ENCODE peak calls at places on chromosomes 13 and 19, in four cellular contexts. J, E, I and S are unnamed samples.

GRCh38 chr19:12767666-12768065 is 7.7 kb downstream of the HOOK2 start:
- DNase-seq in J (no peak), E (no peak), I (no peak), S (no peak)

GRCh38 chr19:19186742-19187141 is 5.2 kb downstream of the BORCS8 start:
- DNase-seq in J (no peak), E (no peak), I (no peak), S (no peak)

GRCh38 chr13:57634829-57635165 is 3.3 kb downstream of the PCDH17 start:
- DNase-seq in J (no peak), E (no peak), I (no peak), S (no peak)

GRCh38 chr13:49082653-49083536 is 107.2 kb downstream of the FNDC3A start:
- DNase-seq in J (no peak), E (no peak), I (no peak), S (no peak)

GRCh38 chr13:97127842-97128241 is 94.3 kb upstream of the MBNL2 start:
- DNase-seq in J (no peak), E (peak), I (no peak), S (no peak)

GRCh38 chr19:45179063-45179847 is 671 bp downstream of the BLOC1S3 start:
- DNase-seq in J (no peak), E (no peak), I (peak), S (no peak)

GRCh38 chr13:109211616-109212015 is 574.8 kb downstream of the IRS2 start:
- DNase-seq in J (no peak), E (no peak), I (no peak), S (peak)

GRCh38 chr19:4831351-4832340 is at the start of gene TICAM1:
- DNase-seq in J (peak), E (no peak), I (peak), S (peak)

GRCh38 chr19:41411682-41412265 is 14.2 kb downstream of the BCKDHA start:
- DNase-seq in J (no peak), E (no peak), I (no peak), S (no peak)

GRCh38 chr13:38045278-38046048 is 175.9 kb upstream of the TRPC4 start:
- DNase-seq in J (no peak), E (peak), I (peak), S (peak)

GRCh38 chr13:76600086-76600485 is 286.1 kb downstream of the KCTD12 start:
- DNase-seq in J (no peak), E (no peak), I (no peak), S (no peak)

GRCh38 chr19:31113250-31113685 is 236.0 kb downstream of the TSHZ3 start:
- DNase-seq in J (no peak), E (no peak), I (no peak), S (peak)

GRCh38 chr19:46951236-46951986 is 68.2 kb upstream of the NPAS1 start:
- DNase-seq in J (no peak), E (peak), I (no peak), S (peak)

GRCh38 chr13:31437975-31438374 is 238.2 kb downstream of the B3GLCT start:
- DNase-seq in J (no peak), E (no peak), I (no peak), S (no peak)

GRCh38 chr19:39497850-39498261 is 891 bp upstream of the DLL3 start:
- DNase-seq in J (peak), E (peak), I (peak), S (no peak)

GRCh38 chr19:42388851-42389489 is 1.1 kb downstream of the CNFN start:
- DNase-seq in J (no peak), E (no peak), I (no peak), S (no peak)

GRCh38 chr13:93714171-93714570 is 487.6 kb downstream of the GPC6 start:
- DNase-seq in J (no peak), E (no peak), I (no peak), S (no peak)

GRCh38 chr13:108494991-108495661 is 134.3 kb upstream of the MYO16 start:
- DNase-seq in J (peak), E (no peak), I (no peak), S (peak)

GRCh38 chr13:73421310-73421912 is 362.6 kb downstream of the KLF5 start:
- DNase-seq in J (no peak), E (no peak), I (no peak), S (no peak)

GRCh38 chr13:32829676-32830091 is 186.5 kb upstream of the KL start:
- DNase-seq in J (no peak), E (no peak), I (no peak), S (peak)

GRCh38 chr19:6273701-6274601 is 5.8 kb downstream of the MLLT1 start:
- DNase-seq in J (no peak), E (peak), I (peak), S (no peak)

GRCh38 chr13:24649685-24650038 is 30.5 kb upstream of the ATP12A start:
- DNase-seq in J (no peak), E (no peak), I (no peak), S (no peak)

GRCh38 chr13:19153782-19154450 is 27.7 kb downstream of the TUBA3C start:
- DNase-seq in J (no peak), E (peak), I (peak), S (no peak)

GRCh38 chr13:113864303-113864890 is 521 bp upstream of the GAS6 start:
- DNase-seq in J (no peak), E (no peak), I (no peak), S (no peak)

GRCh38 chr13:43785681-43786471 is 896 bp downstream of the ENOX1 start:
- DNase-seq in J (peak), E (no peak), I (peak), S (peak)

GRCh38 chr19:5951338-5951861 is 26.5 kb downstream of the RANBP3 start:
- DNase-seq in J (no peak), E (no peak), I (no peak), S (no peak)

GRCh38 chr13:79541426-79542049 is 60.6 kb downstream of the NDFIP2 start:
- DNase-seq in J (no peak), E (peak), I (peak), S (peak)

DNA sequence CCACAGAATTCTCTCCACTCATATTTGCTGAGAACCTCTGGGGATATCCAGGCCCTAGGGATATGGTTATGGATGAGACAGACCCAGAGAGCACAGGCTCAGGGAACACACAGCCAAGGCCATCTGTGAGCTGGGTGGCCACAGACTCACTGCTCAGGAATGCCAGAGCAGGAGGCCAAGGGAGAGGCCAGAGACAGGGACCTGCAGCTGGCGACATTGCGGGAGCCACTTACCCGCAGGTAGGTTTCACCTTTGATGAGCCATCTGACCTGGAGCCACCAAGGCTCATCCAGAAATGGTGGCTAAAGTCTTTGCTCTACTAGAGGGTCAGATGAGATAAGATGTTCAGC is 29.4 kb downstream of the CCNE1 start:
- DNase-seq in J (no peak), E (peak), I (no peak), S (peak)
- TF ChIP-seq PHF8 in J (no peak), E (no peak), I (no peak), S (no peak)

GRCh38 chr13:47036291-47037008 is 139.6 kb upstream of the HTR2A start:
- DNase-seq in J (no peak), E (no peak), I (no peak), S (no peak)

GRCh38 chr13:47044842-47045241 is 148.0 kb upstream of the HTR2A start:
- DNase-seq in J (no peak), E (no peak), I (no peak), S (no peak)

GRCh38 chr13:47033216-47033615 is 136.4 kb upstream of the HTR2A start:
- DNase-seq in J (no peak), E (no peak), I (no peak), S (no peak)

GRCh38 chr13:47038196-47038595 is 141.3 kb upstream of the HTR2A start:
- DNase-seq in J (no peak), E (no peak), I (no peak), S (no peak)

GRCh38 chr13:47039106-47039505 is 142.3 kb upstream of the HTR2A start:
- DNase-seq in J (no peak), E (no peak), I (no peak), S (no peak)
- TF ChIP-seq PHF8 in J (no peak), E (no peak), I (no peak), S (no peak)

GRCh38 chr19:55487884-55488687 is at the start of gene SSC5D:
- DNase-seq in J (peak), E (no peak), I (peak), S (no peak)

GRCh38 chr19:55484571-55485438 is at the start of gene NAT14:
- DNase-seq in J (peak), E (peak), I (peak), S (peak)

GRCh38 chr19:55485439-55486011 is 537 bp downstream of the NAT14 start:
- DNase-seq in J (peak), E (no peak), I (no peak), S (no peak)

GRCh38 chr19:55486971-55487883 is 1.0 kb upstream of the SSC5D start:
- DNase-seq in J (peak), E (peak), I (peak), S (peak)

GRCh38 chr19:55486043-55486970 is 1.3 kb downstream of the NAT14 start:
- DNase-seq in J (no peak), E (no peak), I (peak), S (no peak)
- TF ChIP-seq PHF8 in J (no peak), E (no peak), I (no peak), S (no peak)

GRCh38 chr19:35449347-35450043 is 1.4 kb downstream of the FFAR2 start:
- DNase-seq in J (no peak), E (no peak), I (no peak), S (no peak)
- TF ChIP-seq PHF8 in J (no peak), E (no peak), I (no peak), S (no peak)

DNA sequence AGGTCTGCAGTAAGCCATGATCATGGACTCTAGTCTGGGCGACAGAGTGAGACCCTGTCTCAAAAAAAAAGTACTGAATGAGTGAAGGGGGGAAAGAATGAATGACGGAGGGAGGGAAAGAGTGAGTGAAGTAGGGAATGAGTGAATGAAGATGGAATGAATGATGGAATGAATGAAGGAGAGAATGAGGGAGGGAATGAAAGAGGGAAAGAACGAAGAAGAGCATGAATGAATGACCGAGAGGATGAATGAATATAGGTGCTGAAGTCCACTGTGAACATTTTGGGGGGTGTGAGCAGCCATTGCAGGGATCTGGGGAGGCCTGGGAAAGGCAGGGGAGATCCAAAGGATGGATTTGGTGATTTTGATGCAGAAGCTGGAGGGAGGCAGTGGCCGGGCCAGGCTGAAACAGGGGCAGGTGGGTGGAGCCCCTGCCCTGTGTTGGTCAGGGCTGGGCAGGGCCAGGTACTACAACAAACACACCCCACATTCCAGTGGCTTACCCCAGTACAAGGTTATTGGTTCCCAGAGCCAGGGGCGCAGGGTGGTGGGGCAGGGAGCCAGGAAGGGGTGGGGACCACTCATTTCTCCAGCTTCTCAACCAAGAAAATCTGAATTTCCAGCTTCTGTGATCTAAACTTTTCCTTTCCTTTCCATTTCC is 14.3 kb downstream of the SLC27A1 start:
- DNase-seq in J (no peak), E (no peak), I (no peak), S (no peak)
- TF ChIP-seq PHF8 in J (no peak), E (no peak), I (no peak), S (no peak)

DNA sequence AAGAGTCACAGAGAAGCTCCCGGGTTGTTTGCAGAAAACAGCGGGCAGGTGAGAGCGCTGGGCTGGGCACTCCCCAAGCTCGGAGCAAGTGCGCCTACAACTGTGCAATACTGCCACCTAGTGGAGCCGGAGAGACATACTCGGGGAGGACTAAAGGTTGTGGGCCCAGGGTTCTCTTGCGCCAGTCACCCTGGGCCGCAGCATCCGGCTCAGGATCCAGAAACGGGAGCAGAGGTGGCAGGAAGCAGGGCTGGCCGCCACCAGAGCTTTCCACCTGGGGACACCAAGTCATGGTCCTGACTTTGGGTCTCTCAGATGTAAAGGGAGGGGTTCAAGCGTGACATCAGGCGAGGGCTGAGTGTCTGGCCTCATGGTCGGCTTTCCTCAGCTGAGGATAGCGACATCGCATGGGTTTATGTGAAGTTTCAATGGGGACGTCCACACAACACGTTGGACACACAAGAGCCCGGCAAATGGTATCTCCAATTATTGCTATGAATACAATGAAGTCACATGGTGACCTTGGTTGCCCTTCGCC is 11.2 kb upstream of the KLK4 start:
- DNase-seq in J (peak), E (peak), I (peak), S (peak)
- TF ChIP-seq PHF8 in J (no peak), E (no peak), I (no peak), S (no peak)

DNA sequence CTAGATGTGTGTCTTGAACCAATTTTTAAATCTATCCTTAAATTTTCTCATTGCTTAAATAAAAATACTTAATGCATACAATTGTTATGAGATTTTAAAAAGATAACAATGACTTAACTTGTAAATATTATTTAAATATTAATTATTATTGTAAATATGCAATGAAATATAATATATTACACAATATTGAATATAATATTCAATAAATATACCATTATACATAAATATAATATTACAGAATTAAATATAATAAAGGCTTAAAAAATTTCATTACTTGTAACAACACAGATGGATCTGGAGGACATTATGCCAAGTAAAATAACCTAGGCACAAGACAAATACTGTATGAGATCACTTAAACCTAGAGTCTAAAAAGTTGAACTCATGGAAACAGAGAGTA is 1532.3 kb downstream of the PCDH9 start:
- DNase-seq in J (no peak), E (no peak), I (no peak), S (no peak)
- TF ChIP-seq PHF8 in J (no peak), E (no peak), I (no peak), S (no peak)

DNA sequence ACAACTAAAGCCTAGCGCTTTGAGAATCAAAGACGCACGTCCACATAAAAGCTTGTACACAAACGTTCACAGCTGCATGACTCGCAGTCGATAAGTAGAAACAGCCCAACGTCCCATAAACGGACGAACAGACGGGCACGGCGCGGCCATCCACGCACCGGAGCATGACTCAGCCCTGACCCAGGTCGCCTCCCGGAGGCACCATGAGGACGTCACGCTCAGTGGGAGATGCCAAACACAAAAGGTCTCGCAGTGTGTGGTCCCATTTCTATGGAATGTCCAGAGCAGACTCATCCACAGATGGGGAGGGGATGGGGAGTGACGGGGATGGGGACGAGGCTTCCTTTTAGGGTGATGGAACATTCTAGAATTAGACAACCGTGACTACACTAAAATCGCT is 9.4 kb downstream of the POLRMT start:
- DNase-seq in J (no peak), E (no peak), I (no peak), S (peak)
- TF ChIP-seq PHF8 in J (no peak), E (no peak), I (no peak), S (no peak)